ENCODE peak calls at places on chromosomes 11 and 22, in six cellular contexts. F is astrocyte of the cerebellum, G is cardiac fibroblast, M is NB4, K is foreskin fibroblast, H is A673. P is an unnamed sample.

GRCh38 chr22:36776722-36777121 is 803 bp upstream of the IFT27 start:
- DNase-seq in M (no peak), K (no peak), H (no peak), G (no peak), F (no peak), P (no peak)

GRCh38 chr22:30167734-30168133 is 78.8 kb downstream of the LIF start:
- DNase-seq in F (no peak), H (no peak), G (no peak), M (no peak), K (no peak), P (no peak)

GRCh38 chr11:33682446-33682845 is 18.2 kb downstream of the C11orf91 start:
- DNase-seq in H (no peak), M (no peak), G (peak; percentile 17), F (no peak), K (no peak), P (no peak)

GRCh38 chr11:33701302-33701701 is 676 bp upstream of the C11orf91 start:
- DNase-seq in M (peak; percentile 47), F (no peak), H (no peak), K (peak; percentile 63), G (peak; percentile 93), P (no peak)

GRCh38 chr22:50016988-50017700 is 4.6 kb upstream of the IL17REL start:
- DNase-seq in K (no peak), H (no peak), F (no peak), G (no peak), M (no peak), P (no peak)

GRCh38 chr11:119839504-119840133 is 110.6 kb upstream of the NECTIN1 start:
- DNase-seq in F (no peak), G (no peak), K (no peak), M (no peak), H (no peak), P (no peak)

GRCh38 chr11:120229451-120230424 is 10.2 kb upstream of the POU2F3 start:
- DNase-seq in G (peak; percentile 52), F (no peak), K (no peak), M (peak; percentile 65), H (no peak), P (no peak)

GRCh38 chr11:126257764-126258163 is 10.9 kb downstream of the SRPRA start:
- DNase-seq in F (peak; percentile 71), M (no peak), K (peak; percentile 22), G (peak; percentile 47), H (no peak), P (no peak)

GRCh38 chr11:1479678-1480118 is 6.9 kb downstream of the MOB2 start:
- DNase-seq in M (no peak), K (no peak), G (no peak), F (no peak), H (no peak), P (no peak)

GRCh38 chr11:5247479-5248192 is 2.0 kb downstream of the HBG1 start:
- DNase-seq in K (no peak), H (no peak), M (no peak), G (peak; percentile 13), F (no peak), P (no peak)

GRCh38 chr22:33756508-33756949 is 163.7 kb downstream of the LARGE1 start:
- DNase-seq in F (no peak), G (no peak), H (no peak), K (no peak), M (peak; percentile 54), P (no peak)

GRCh38 chr11:110903830-110904229 is 191.6 kb upstream of the ARHGAP20 start:
- DNase-seq in K (peak; percentile 63), H (peak; percentile 87), F (peak; percentile 31), M (no peak), G (peak; percentile 36), P (no peak)

GRCh38 chr11:32385998-32386397 is 49.3 kb downstream of the WT1 start:
- DNase-seq in F (peak; percentile 19), M (peak; percentile 32), K (peak; percentile 3), H (peak; percentile 93), G (peak; percentile 77), P (no peak)

GRCh38 chr11:90947930-90948329 is 725.1 kb upstream of the CHORDC1 start:
- DNase-seq in H (peak; percentile 56), K (no peak), M (no peak), G (no peak), F (no peak), P (no peak)

GRCh38 chr22:35400335-35400680 is 368 bp downstream of the MCM5 start:
- DNase-seq in K (no peak), H (peak; percentile 22), G (no peak), M (no peak), F (no peak), P (no peak)

GRCh38 chr11:84291996-84292395 is 1005.8 kb upstream of the CCDC90B start:
- DNase-seq in M (no peak), F (no peak), K (no peak), G (peak; percentile 53), H (peak; percentile 22), P (no peak)

GRCh38 chr22:19056951-19057401 is 65.2 kb downstream of the DGCR2 start:
- DNase-seq in K (no peak), H (no peak), F (no peak), G (no peak), M (no peak), P (no peak)

GRCh38 chr11:2975594-2975993 is 16.5 kb downstream of the NAP1L4 start:
- DNase-seq in H (peak; percentile 42), F (no peak), K (no peak), G (peak; percentile 54), M (peak; percentile 60), P (no peak)

GRCh38 chr11:25860677-25861445 is 471.1 kb upstream of the ANO3 start:
- DNase-seq in K (no peak), G (peak; percentile 41), F (peak; percentile 55), M (no peak), H (peak; percentile 21), P (peak; percentile 23)

GRCh38 chr22:49820984-49821383 is 6.7 kb downstream of the BRD1 start:
- DNase-seq in F (no peak), K (no peak), G (no peak), M (no peak), H (no peak), P (no peak)

GRCh38 chr11:123549901-123550619 is 104.4 kb downstream of the SCN3B start:
- DNase-seq in F (no peak), K (no peak), M (peak; percentile 50), H (peak; percentile 15), G (peak; percentile 27), P (no peak)

GRCh38 chr11:46049325-46049860 is 71.9 kb downstream of the PHF21A start:
- DNase-seq in H (peak; percentile 28), F (no peak), K (no peak), G (no peak), M (no peak), P (no peak)

GRCh38 chr11:61947486-61948210 is 2.5 kb upstream of the BEST1 start:
- DNase-seq in F (peak; percentile 86), M (peak; percentile 81), G (peak; percentile 94), H (peak; percentile 96), K (peak; percentile 82), P (no peak)

GRCh38 chr11:106152013-106152412 is 74.6 kb downstream of the AASDHPPT start:
- DNase-seq in M (no peak), F (peak; percentile 8), K (peak; percentile 15), H (no peak), G (peak; percentile 37), P (no peak)

GRCh38 chr11:58301576-58301975 is 33.5 kb upstream of the OR10W1 start:
- DNase-seq in K (peak; percentile 56), G (peak; percentile 86), M (no peak), H (no peak), F (no peak), P (no peak)

GRCh38 chr22:48536691-48537591 is 1290.7 kb downstream of the BRD1 start:
- DNase-seq in G (no peak), F (no peak), M (no peak), K (no peak), H (no peak), P (no peak)

GRCh38 chr11:114318361-114318760 is 22.2 kb downstream of the NNMT start:
- DNase-seq in H (no peak), K (no peak), F (no peak), G (peak; percentile 9), M (no peak), P (no peak)
- H3K4me3 ChIP-seq in H (no peak overlapping the region), K (no peak overlapping the region), F (no peak overlapping the region), G (no peak overlapping the region), M (no peak overlapping the region), P (no peak overlapping the region)

DNA sequence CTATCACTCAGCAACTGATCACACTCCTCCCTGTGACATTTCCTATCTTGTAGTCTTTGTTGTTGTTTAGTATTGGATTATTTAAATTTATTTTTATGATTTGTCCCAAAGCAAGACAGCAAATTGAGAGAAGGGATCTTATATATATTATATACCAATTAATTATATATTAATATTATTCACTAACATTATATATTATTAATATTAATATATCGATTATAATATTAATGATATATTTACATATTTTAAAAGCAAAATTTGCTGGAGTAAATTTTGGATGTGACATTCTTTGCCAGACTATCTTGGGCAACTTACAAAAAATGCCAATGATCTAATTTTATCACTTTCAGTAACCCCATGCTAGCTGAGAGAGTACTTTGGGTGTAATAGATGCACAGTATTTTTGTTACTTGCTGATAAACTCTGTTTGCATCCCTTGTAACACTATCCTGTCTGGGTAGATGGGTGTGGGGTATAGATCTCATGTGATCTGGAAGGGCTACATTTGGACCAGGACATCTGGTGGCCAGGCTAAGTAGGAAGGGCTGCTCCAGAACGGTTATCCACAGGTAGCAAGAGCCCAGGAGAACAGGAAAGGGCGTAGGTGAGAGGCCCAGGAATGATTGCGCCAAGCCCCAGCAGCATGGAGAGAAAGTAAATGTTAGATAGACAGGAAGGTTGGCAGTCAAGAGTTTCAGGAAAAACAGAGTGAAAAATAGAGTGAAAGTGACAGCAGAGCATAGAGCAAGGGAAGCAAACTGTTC is 608.6 kb upstream of the KIRREL3 start:
- DNase-seq in G (no peak), K (no peak), H (no peak), M (no peak), F (no peak), P (no peak)
- TF ChIP-seq CTCF in G (no peak), K (no peak), H (no peak), M (no peak), F (no peak), P (no peak)

GRCh38 chr11:15276616-15277015 is 161.9 kb downstream of the INSC start:
- DNase-seq in M (peak; percentile 4), F (no peak), K (no peak), G (peak; percentile 10), H (peak; percentile 76), P (no peak)
- H3K4me3 ChIP-seq in M (no peak overlapping the region), F (no peak overlapping the region), K (no peak overlapping the region), G (no peak overlapping the region), H (no peak overlapping the region), P (no peak overlapping the region)

GRCh38 chr11:66311470-66311964 is 5.3 kb downstream of the CD248 start:
- DNase-seq in H (no peak), F (no peak), G (no peak), M (no peak), K (no peak), P (no peak)
- TF ChIP-seq CTCF in H (no peak), F (no peak), G (peak; percentile 95), M (peak; percentile 94), K (no peak), P (peak; percentile 93)

P was measured in epithelial cell of proximal tubule.